ENCODE peak calls at places on chromosomes 6 and 20, in nine cellular contexts. S is bronchial epithelial cell, J is coronary artery, X is neural progenitor cell, P is dorsolateral prefrontal cortex, R is lower leg skin, G is right lobe of liver, A is tibial nerve, K is psoas muscle. Q is an unnamed sample.

GRCh38 chr6:21507811-21508210 is 85.7 kb upstream of the SOX4 start:
- DNase-seq in S (peak), J (no peak), X (no peak), P (no peak), R (no peak), G (no peak), A (no peak), K (no peak), Q (no peak)

GRCh38 chr20:31934968-31935764 is 16.7 kb downstream of the PDRG1 start:
- DNase-seq in S (no peak), J (no peak), X (peak), P (no peak), R (no peak), G (no peak), A (no peak), K (no peak), Q (no peak)

GRCh38 chr6:131966443-131966842 is 15.3 kb upstream of the CCN2 start:
- DNase-seq in S (peak), J (no peak), X (no peak), P (no peak), R (no peak), G (no peak), A (no peak), K (no peak), Q (no peak)

GRCh38 chr6:99589907-99590493 is 16.6 kb upstream of the PRDM13 start:
- DNase-seq in S (no peak), J (no peak), X (no peak), P (no peak), R (no peak), G (no peak), A (no peak), K (no peak), Q (no peak)

GRCh38 chr20:23710771-23711170 is 21.9 kb upstream of the CST4 start:
- DNase-seq in S (no peak), J (no peak), X (no peak), P (no peak), R (no peak), G (no peak), A (no peak), K (no peak), Q (no peak)

GRCh38 chr6:12637960-12638641 is 78.5 kb upstream of the PHACTR1 start:
- DNase-seq in S (peak), J (no peak), X (peak), P (peak), R (no peak), G (peak), A (peak), K (no peak), Q (peak)

GRCh38 chr20:60583741-60584140 is 625.5 kb downstream of the CDH26 start:
- DNase-seq in S (peak), J (no peak), X (no peak), P (no peak), R (no peak), G (no peak), A (no peak), K (no peak), Q (no peak)

GRCh38 chr6:52663935-52664184 is 7.1 kb upstream of the TMEM14A start:
- DNase-seq in S (no peak), J (no peak), X (no peak), P (no peak), R (no peak), G (no peak), A (no peak), K (no peak), Q (no peak)

GRCh38 chr20:22722840-22723239 is 138.5 kb upstream of the FOXA2 start:
- DNase-seq in S (no peak), J (no peak), X (no peak), P (no peak), R (no peak), G (no peak), A (no peak), K (no peak), Q (no peak)

GRCh38 chr6:41921712-41921998 is 356 bp downstream of the BYSL start:
- DNase-seq in S (no peak), J (no peak), X (no peak), P (no peak), R (no peak), G (no peak), A (no peak), K (no peak), Q (no peak)

GRCh38 chr6:128518531-128519131 is 1.8 kb downstream of the PTPRK start:
- DNase-seq in S (peak), J (no peak), X (no peak), P (no peak), R (no peak), G (no peak), A (no peak), K (no peak), Q (no peak)

GRCh38 chr6:1222426-1223311 is 89.2 kb upstream of the FOXQ1 start:
- DNase-seq in S (no peak), J (no peak), X (no peak), P (peak), R (no peak), G (no peak), A (no peak), K (no peak), Q (no peak)

GRCh38 chr6:33589723-33590530 is 9.9 kb upstream of the BAK1 start:
- DNase-seq in S (peak), J (no peak), X (peak), P (peak), R (no peak), G (no peak), A (peak), K (peak), Q (peak)

GRCh38 chr6:108463789-108464188 is 96.9 kb upstream of the FOXO3 start:
- DNase-seq in S (no peak), J (no peak), X (no peak), P (no peak), R (no peak), G (no peak), A (no peak), K (no peak), Q (no peak)

GRCh38 chr6:118408863-118409262 is 139.2 kb upstream of the PLN start:
- DNase-seq in S (no peak), J (no peak), X (no peak), P (no peak), R (no peak), G (no peak), A (no peak), K (no peak), Q (no peak)
- TF ChIP-seq CTCF in S (no peak), J (no peak), X (no peak), P (no peak), R (no peak), G (no peak), A (no peak), K (no peak), Q (no peak)

GRCh38 chr6:135183532-135184440 is 2.7 kb downstream of the MYB start:
- DNase-seq in S (peak), J (no peak), X (peak), P (no peak), R (no peak), G (peak), A (no peak), K (peak), Q (no peak)
- H3K4me3 ChIP-seq in S (peak), J (peak), X (peak), P (peak), R (no peak), G (peak), A (no peak), K (peak), Q (peak)

DNA sequence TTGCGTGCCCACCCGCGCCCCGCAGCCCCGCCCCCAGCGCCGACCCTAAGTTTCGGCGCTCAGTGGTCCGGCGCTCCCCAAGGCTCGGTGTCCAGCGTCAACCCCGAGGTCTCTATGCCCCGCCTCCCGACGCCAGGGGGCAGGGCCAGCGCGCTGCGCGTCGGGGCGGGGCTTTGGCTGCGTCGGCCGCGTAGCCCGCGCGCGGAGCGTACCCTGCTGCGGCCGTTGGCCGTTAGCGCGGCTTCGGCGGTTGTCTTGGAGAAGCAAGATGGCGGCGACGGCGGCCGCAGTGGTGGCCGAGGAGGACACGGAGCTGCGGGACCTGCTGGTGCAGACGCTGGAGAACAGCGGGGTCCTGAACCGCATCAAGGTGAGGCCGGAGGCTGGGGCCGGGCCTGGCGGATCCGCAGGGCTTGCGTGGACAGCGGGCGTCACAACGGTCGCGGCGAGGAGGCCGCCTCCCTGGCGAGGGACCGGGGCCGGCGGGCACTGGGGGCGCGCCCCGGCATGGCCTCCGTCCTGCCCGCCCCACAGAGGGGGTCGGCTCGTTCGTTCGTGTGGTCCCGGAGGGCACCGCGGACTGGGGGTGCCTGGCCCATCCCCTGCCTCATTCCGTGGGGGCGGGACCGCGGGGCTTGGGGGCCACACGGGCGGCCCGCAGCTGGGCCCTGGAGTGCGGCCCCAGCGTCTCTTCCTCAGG is at the start of gene CEP43:
- DNase-seq in S (peak), J (peak), X (peak), P (peak), R (peak), G (peak), A (peak), K (peak), Q (peak)
- TF ChIP-seq CTCF in S (no peak), J (no peak), X (no peak), P (peak), R (no peak), G (no peak), A (peak), K (no peak), Q (no peak)

DNA sequence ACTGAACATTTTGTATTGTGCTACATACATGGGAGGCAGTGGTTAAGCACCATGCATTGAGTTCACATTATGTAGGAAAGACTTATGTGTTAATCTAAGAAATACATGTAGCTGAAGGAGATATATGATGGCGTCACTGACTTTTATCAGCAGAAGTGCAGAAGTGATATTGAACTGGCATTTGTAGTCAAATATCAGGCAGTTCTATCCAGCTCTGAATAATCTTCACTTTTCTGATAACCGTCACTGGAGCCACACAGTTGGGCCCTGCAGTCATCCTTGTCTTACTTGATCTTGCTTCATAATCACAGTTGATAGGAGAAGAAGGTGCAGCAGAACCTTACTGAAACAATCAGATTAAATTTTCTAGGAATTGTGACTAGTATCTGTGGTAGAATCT is 26.4 kb downstream of the CRISP1 start:
- DNase-seq in S (no peak), J (no peak), X (no peak), P (no peak), R (no peak), G (no peak), A (no peak), K (no peak), Q (no peak)
- H3K4me3 ChIP-seq in S (no peak), J (no peak), X (no peak), P (no peak), R (no peak), G (no peak), A (no peak), K (no peak), Q (no peak)

DNA sequence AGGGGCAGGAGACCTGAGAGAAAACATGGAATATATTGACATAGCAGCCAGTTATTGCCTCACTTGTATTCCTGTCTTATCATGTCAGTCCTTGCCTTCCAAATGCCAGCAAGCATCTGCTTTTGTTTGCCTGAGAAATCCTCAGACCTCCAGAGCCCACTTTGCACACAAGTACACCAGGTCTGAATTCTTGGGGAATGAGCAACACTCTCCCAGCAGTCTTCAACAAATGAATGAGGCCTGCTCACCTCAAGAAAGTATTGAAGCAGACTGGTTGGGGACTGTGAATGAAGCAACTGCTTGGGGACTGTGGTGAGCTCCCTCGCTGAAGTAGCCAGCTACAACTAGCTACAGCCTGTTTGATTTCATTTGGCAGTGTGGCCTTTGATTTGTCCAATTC is 172.8 kb upstream of the SPTLC3 start:
- DNase-seq in S (peak), J (no peak), X (no peak), P (no peak), R (no peak), G (no peak), A (no peak), K (no peak), Q (no peak)
- TF ChIP-seq CTCF in S (no peak), J (no peak), X (no peak), P (no peak), R (no peak), G (no peak), A (no peak), K (no peak), Q (no peak)

GRCh38 chr6:161954077-161954476 is 680.2 kb upstream of the AGPAT4 start:
- DNase-seq in S (no peak), J (no peak), X (no peak), P (no peak), R (no peak), G (no peak), A (no peak), K (no peak), Q (no peak)

GRCh38 chr6:161954699-161955276 is 680.9 kb upstream of the AGPAT4 start:
- DNase-seq in S (no peak), J (no peak), X (no peak), P (no peak), R (no peak), G (no peak), A (no peak), K (no peak), Q (no peak)

GRCh38 chr6:161949531-161949930 is 675.7 kb upstream of the AGPAT4 start:
- DNase-seq in S (peak), J (no peak), X (no peak), P (no peak), R (no peak), G (no peak), A (no peak), K (no peak), Q (no peak)

GRCh38 chr6:161948462-161948861 is 674.6 kb upstream of the AGPAT4 start:
- DNase-seq in S (no peak), J (no peak), X (no peak), P (no peak), R (no peak), G (no peak), A (no peak), K (no peak), Q (no peak)

DNA sequence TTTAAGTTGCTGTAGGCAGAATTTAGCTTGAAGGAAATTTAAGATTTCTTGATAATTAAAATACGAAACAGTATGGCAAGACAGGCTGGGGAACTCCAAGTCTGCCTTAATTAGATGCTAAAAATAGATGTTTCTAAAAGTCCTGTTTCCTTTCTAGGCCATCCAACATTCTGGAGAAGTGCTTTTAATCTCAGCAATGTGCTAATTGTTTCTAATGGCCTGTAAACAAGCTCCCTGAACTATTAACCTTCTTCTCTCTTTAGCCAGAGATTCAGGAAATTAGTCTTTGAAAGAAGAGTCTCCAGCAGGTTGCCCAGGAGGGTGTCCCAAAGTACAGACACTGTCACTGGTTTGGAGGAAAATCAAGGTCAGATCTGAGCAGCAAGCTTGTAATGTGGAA is 677.3 kb upstream of the AGPAT4 start:
- DNase-seq in S (no peak), J (no peak), X (no peak), P (no peak), R (no peak), G (no peak), A (no peak), K (no peak), Q (no peak)
- H3K4me3 ChIP-seq in S (no peak), J (no peak), X (no peak), P (no peak), R (no peak), G (no peak), A (no peak), K (no peak), Q (no peak)

DNA sequence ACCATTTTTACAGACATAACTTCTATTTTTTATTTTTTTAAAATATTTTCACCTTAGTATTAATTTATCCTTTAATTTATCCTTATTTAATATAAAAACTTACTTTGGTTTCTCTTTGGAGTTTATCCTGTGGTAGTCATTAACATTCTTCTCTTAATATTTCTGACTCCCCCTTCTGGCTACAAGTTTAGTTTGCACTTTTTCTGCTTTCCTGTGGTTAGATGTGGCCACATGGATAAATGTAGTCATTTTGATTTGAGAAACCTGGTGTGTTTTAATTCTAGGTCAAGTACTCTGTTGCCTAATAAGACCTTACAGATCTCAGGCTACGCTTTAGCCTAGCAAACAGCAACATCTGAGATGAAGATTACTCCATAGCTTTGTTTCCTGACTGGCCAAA is 1187.5 kb downstream of the HACE1 start:
- DNase-seq in S (peak), J (no peak), X (peak), P (no peak), R (no peak), G (no peak), A (no peak), K (no peak), Q (peak)
- TF ChIP-seq CTCF in S (no peak), J (no peak), X (peak), P (no peak), R (no peak), G (peak), A (no peak), K (no peak), Q (peak)

Q was measured in retinal pigment epithelial cell.